ENCODE peak calls at places on chromosomes 2 and 18, in four cellular contexts. N, W, R and H are unnamed samples. For H3K27me3, the result is how much of the 10 kb centered on the place peaks cover.

GRCh38 chr2:127498386-127498785 is 27.9 kb downstream of the IWS1 start:
- DNase-seq in N (no peak), W (peak), R (peak), H (peak)

GRCh38 chr2:57696016-57696415 is 350.6 kb upstream of the VRK2 start:
- DNase-seq in N (peak), W (no peak), R (peak), H (no peak)

GRCh38 chr2:129056309-129056958 is 737.8 kb upstream of the HS6ST1 start:
- DNase-seq in N (no peak), W (no peak), R (no peak), H (no peak)

GRCh38 chr2:169895294-169895985 is 68.2 kb downstream of the UBR3 start:
- DNase-seq in N (peak), W (no peak), R (peak), H (peak)

GRCh38 chr2:151306621-151307020 is 17.2 kb upstream of the NMI start:
- DNase-seq in N (peak), W (peak), R (peak), H (no peak)

GRCh38 chr18:27685807-27686412 is 491.0 kb downstream of the CDH2 start:
- DNase-seq in N (peak), W (peak), R (peak), H (no peak)

GRCh38 chr2:181430406-181431199 is 26.6 kb upstream of the ITGA4 start:
- DNase-seq in N (peak), W (no peak), R (peak), H (no peak)

GRCh38 chr2:225428360-225428759 is 28.9 kb downstream of the NYAP2 start:
- DNase-seq in N (no peak), W (no peak), R (no peak), H (no peak)

GRCh38 chr2:37618326-37618725 is 53.1 kb downstream of the CDC42EP3 start:
- DNase-seq in N (no peak), W (no peak), R (no peak), H (no peak)

GRCh38 chr2:38581193-38582147 is 21.3 kb downstream of the HNRNPLL start:
- DNase-seq in N (peak), W (peak), R (peak), H (no peak)

GRCh38 chr2:209472386-209472832 is 48.6 kb downstream of the MAP2 start:
- DNase-seq in N (peak), W (no peak), R (peak), H (peak)

GRCh38 chr18:13725566-13726227 is 661 bp downstream of the FAM210A start:
- DNase-seq in N (peak), W (no peak), R (peak), H (no peak)

GRCh38 chr18:48023334-48024008 is 93.0 kb upstream of the SMAD2 start:
- DNase-seq in N (peak), W (no peak), R (peak), H (no peak)

GRCh38 chr18:7414459-7414858 is 152.7 kb upstream of the PTPRM start:
- DNase-seq in N (no peak), W (no peak), R (no peak), H (no peak)

GRCh38 chr18:56459451-56459777 is 179.0 kb downstream of the TXNL1 start:
- DNase-seq in N (no peak), W (no peak), R (no peak), H (no peak)

GRCh38 chr2:11743846-11744553 is 2.4 kb upstream of the LPIN1 start:
- DNase-seq in N (peak), W (peak), R (peak), H (peak)

GRCh38 chr2:175999283-175999819 is 2.7 kb downstream of the LNPK start:
- DNase-seq in N (no peak), W (no peak), R (no peak), H (no peak)

GRCh38 chr2:18752667-18753422 is 163.5 kb upstream of the NT5C1B start:
- DNase-seq in N (no peak), W (no peak), R (peak), H (no peak)

GRCh38 chr18:59695551-59695950 is 1.7 kb downstream of the CCBE1 start:
- DNase-seq in N (no peak), W (no peak), R (no peak), H (no peak)

GRCh38 chr2:69474688-69475087 is 37.5 kb upstream of the NFU1 start:
- DNase-seq in N (no peak), W (no peak), R (no peak), H (no peak)

GRCh38 chr18:62672600-62672999 is 42.7 kb upstream of the PHLPP1 start:
- DNase-seq in N (no peak), W (no peak), R (no peak), H (no peak)

DNA sequence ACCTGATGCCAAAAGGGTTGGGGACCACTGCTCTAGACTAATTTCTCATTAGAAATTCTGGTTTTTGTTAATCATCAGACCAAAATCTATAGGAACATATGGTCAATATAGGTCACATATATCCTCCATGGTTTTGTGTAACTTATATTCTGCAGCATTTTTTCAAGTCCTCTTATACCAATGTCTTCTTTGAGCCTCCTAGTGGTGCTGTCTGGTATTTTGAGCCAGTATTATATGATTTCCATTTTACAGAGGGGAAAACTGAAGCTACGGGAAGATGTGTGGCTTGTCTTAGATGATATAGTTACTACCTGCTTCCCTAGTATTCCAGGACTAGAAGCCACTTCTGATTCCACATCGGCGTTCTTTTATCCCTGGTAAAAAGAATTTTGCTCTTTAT is 13.8 kb downstream of the MAPK4 start:
- DNase-seq in N (no peak), W (no peak), R (no peak), H (no peak)
- TF ChIP-seq CTCF in N (no peak), W (no peak), R (no peak), H (no peak)

GRCh38 chr2:231926761-231927565 is 767 bp upstream of the NPPC start:
- DNase-seq in N (peak), W (no peak), R (peak), H (no peak)

GRCh38 chr2:231928901-231929725 is 2.9 kb upstream of the NPPC start:
- DNase-seq in N (no peak), W (no peak), R (no peak), H (no peak)

GRCh38 chr2:231928481-231928880 is 2.3 kb upstream of the NPPC start:
- DNase-seq in N (no peak), W (no peak), R (no peak), H (no peak)

GRCh38 chr2:231926180-231926741 is at the start of gene NPPC:
- DNase-seq in N (peak), W (no peak), R (peak), H (no peak)

DNA sequence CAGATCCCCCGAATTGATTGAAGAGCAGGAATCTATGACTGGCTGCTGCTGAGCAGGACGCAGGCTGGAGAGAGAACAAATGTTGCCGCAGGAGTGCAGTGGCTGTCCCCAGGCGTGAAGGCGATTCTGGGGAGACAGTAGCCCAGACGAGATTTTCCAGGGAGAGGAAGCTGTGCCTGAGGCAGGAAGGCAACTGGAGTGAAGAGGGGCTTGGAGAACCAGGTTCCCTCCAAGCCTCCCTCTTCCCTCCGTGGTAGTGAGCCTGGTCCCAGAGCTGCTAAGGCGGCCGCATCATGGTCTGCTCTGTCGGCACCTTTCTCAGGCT is 1.3 kb upstream of the NPPC start:
- DNase-seq in N (no peak), W (no peak), R (no peak), H (no peak)
- H3K27me3 ChIP-seq in N (half or more), W (half or more), R (half or more), H (under half)

GRCh38 chr2:52512760-52513159 is 1254.8 kb upstream of the CHAC2 start:
- DNase-seq in N (no peak), W (no peak), R (no peak), H (no peak)

GRCh38 chr2:52510432-52510831 is 1257.2 kb upstream of the CHAC2 start:
- DNase-seq in N (peak), W (peak), R (peak), H (no peak)
- H3K4me3 ChIP-seq in N (no peak), W (no peak), R (no peak), H (no peak)

DNA sequence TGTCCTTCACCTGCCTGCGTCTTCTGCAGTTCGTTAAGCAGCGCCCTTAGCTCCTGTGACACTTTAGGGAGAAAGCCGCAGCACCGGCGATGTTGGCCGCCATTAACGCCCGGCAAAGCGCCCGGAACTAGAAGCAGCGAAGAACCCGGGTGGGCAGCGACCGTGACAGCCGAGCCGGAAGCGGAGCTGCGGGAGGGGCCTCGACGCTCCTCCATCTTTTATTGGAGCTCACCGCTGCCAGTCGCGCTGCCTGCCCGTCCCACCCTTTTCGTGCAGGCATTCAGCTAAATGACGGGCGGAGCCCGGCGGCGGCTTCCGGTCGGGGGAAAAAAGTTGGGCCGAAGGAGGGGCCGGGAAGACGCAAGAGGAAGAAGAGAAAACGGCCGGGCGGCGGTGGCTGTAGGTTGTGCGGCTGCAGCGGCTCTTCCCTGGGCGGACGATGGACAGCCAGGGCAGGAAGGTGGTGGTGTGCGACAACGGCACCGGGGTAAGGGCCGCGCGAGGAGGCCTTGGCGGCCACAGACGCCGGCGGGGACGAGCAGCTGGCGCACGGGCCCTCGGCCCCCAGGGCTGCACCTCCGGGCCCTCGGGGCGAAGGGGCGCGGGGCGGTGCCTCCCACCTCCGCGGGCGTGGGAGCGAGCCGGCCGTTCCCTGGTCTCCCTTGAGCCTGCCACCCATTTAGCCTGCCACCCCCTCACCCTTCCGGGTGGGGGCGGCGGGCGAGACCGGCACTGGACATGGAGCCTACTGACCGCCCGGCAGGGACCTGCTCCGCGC is at the start of gene ACTR2:
- DNase-seq in N (peak), W (peak), R (peak), H (peak)
- TF ChIP-seq CTCF in N (no peak), W (no peak), R (no peak), H (no peak)

DNA sequence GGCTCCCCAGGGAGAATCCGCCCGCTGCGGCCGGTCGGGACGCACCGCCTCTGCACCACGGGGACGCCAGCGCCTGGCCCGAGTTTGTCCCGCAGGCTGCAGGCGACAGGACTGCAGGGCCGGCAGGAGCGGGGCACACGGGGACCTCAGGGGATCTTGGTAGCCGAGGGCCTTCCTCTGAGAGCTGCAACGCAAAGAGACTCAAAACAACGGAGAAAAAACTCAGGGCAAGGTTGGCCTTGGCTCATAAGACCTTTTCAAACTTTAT is 79.7 kb downstream of the ARHGEF4 start:
- DNase-seq in N (no peak), W (no peak), R (no peak), H (no peak)
- H3K27me3 ChIP-seq in N (under half), W (under half), R (under half), H (under half)

GRCh38 chr2:45770773-45771172 is 119.3 kb downstream of the PRKCE start:
- DNase-seq in N (peak), W (no peak), R (peak), H (no peak)

GRCh38 chr2:45769786-45770576 is 118.5 kb downstream of the PRKCE start:
- DNase-seq in N (no peak), W (no peak), R (no peak), H (no peak)

GRCh38 chr2:45773909-45774308 is 122.4 kb downstream of the PRKCE start:
- DNase-seq in N (no peak), W (no peak), R (no peak), H (no peak)

GRCh38 chr2:45772038-45772437 is 120.6 kb downstream of the PRKCE start:
- DNase-seq in N (no peak), W (no peak), R (no peak), H (no peak)

DNA sequence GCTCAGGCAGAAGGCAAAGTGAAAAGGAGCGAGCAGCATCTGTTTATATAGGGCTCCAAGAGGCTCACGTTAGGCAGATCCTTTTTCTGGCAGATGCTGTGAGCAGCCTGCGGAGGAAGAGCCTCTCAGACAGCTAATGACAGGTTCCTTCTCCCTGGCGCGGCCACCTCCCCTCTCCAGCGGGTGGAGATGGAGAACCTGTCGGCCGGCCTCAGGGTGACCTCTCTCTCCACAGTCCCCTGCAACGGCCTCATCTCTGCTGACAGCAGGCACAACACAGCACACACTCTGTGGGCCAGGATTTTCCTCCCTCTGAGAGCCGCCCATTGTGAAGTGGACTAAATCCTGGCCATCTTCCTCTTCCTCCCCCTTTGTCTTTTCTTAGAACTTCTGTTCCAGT is 119.8 kb downstream of the PRKCE start:
- DNase-seq in N (peak), W (no peak), R (peak), H (no peak)
- H3K4me3 ChIP-seq in N (peak), W (peak), R (peak), H (peak)